ENCODE peak calls at places on chromosome 19, in four cellular contexts. F is fibroblast of lung, R is K562, C is upper lobe of right lung. J is an unnamed sample.
A peak's percentile ranks its signal among the peaks of the same experiment; 100 is the strongest.

GRCh38 chr19:54708781-54709180 is 15.5 kb upstream of the KIR3DL3 start:
- DNase-seq in F (no peak), R (no peak), C (no peak), J (no peak)

GRCh38 chr19:15251010-15251748 is 18.9 kb upstream of the EPHX3 start:
- DNase-seq in F (peak; percentile 63), R (no peak), C (no peak), J (peak; percentile 60)

GRCh38 chr19:48630289-48631036 is 6.7 kb downstream of the DBP start:
- DNase-seq in F (peak; percentile 68), R (no peak), C (peak; percentile 78), J (no peak)

GRCh38 chr19:14383556-14383897 is 2.3 kb downstream of the ADGRE5 start:
- DNase-seq in F (peak; percentile 67), R (peak; percentile 10), C (no peak), J (no peak)

GRCh38 chr19:32928806-32929205 is 43.0 kb downstream of the CEP89 start:
- DNase-seq in F (no peak), R (no peak), C (no peak), J (no peak)

GRCh38 chr19:42066075-42066754 is 3.8 kb downstream of the GRIK5 start:
- DNase-seq in F (peak; percentile 12), R (peak; percentile 83), C (no peak), J (peak; percentile 56)

GRCh38 chr19:18661346-18661745 is 22.1 kb upstream of the CRTC1 start:
- DNase-seq in F (no peak), R (no peak), C (no peak), J (no peak)

GRCh38 chr19:21158523-21159135 is 16.8 kb downstream of the ZNF431 start:
- DNase-seq in F (peak; percentile 39), R (no peak), C (no peak), J (no peak)

GRCh38 chr19:46608581-46609345 is 7.6 kb downstream of the CALM3 start:
- DNase-seq in F (no peak), R (peak; percentile 6), C (peak; percentile 60), J (no peak)

GRCh38 chr19:2461751-2462634 is 5.2 kb upstream of the LMNB2 start:
- DNase-seq in F (peak; percentile 49), R (peak; percentile 41), C (peak; percentile 79), J (no peak)

GRCh38 chr19:40807147-40808020 is 8.4 kb downstream of the EGLN2 start:
- DNase-seq in F (no peak), R (peak; percentile 37), C (peak; percentile 70), J (no peak)

GRCh38 chr19:55670280-55671053 is 4.6 kb upstream of the EPN1 start:
- DNase-seq in F (no peak), R (peak; percentile 30), C (no peak), J (peak; percentile 35)

GRCh38 chr19:13215572-13216380 is 65.6 kb downstream of the IER2 start:
- DNase-seq in F (no peak), R (no peak), C (no peak), J (no peak)

GRCh38 chr19:44857837-44858236 is 11.7 kb downstream of the NECTIN2 start:
- DNase-seq in F (no peak), R (no peak), C (no peak), J (peak; percentile 60)

GRCh38 chr19:55158423-55158822 is 891 bp upstream of the TNNI3 start:
- DNase-seq in F (no peak), R (peak; percentile 8), C (no peak), J (peak; percentile 41)

GRCh38 chr19:29302002-29302928 is 89.3 kb upstream of the UQCRFS1 start:
- DNase-seq in F (no peak), R (no peak), C (peak; percentile 8), J (no peak)

GRCh38 chr19:55383789-55384575 is at the start of gene TMEM238:
- DNase-seq in F (peak; percentile 69), R (peak; percentile 55), C (peak; percentile 90), J (no peak)

GRCh38 chr19:43901395-43902390 is 33.4 kb downstream of the ZNF45 start:
- DNase-seq in F (peak; percentile 91), R (peak; percentile 67), C (peak; percentile 78), J (peak; percentile 85)

GRCh38 chr19:45125975-45126493 is 33.1 kb downstream of the PPP1R37 start:
- DNase-seq in F (peak; percentile 39), R (peak; percentile 69), C (peak; percentile 82), J (peak; percentile 76)

GRCh38 chr19:55109527-55110291 is 7.7 kb downstream of the PPP1R12C start:
- DNase-seq in F (no peak), R (no peak), C (peak; percentile 6), J (no peak)

GRCh38 chr19:50406829-50407228 is 11.9 kb upstream of the SPIB start:
- DNase-seq in F (no peak), R (no peak), C (no peak), J (no peak)

GRCh38 chr19:31314849-31315620 is 34.2 kb downstream of the TSHZ3 start:
- DNase-seq in F (no peak), R (no peak), C (no peak), J (no peak)

GRCh38 chr19:18612772-18613588 is at the start of gene TMEM59L:
- DNase-seq in F (no peak), R (peak; percentile 64), C (no peak), J (no peak)

GRCh38 chr19:3276341-3276799 is 51.9 kb downstream of the CELF5 start:
- DNase-seq in F (no peak), R (peak; percentile 83), C (peak; percentile 71), J (peak; percentile 29)

GRCh38 chr19:45577111-45577905 is 7.3 kb downstream of the OPA3 start:
- DNase-seq in F (peak; percentile 86), R (no peak), C (no peak), J (no peak)

GRCh38 chr19:42086188-42086736 is 10.3 kb downstream of the ZNF574 start:
- DNase-seq in F (no peak), R (no peak), C (no peak), J (no peak)

GRCh38 chr19:34184880-34185491 is 12.7 kb downstream of the LSM14A start:
- DNase-seq in F (peak; percentile 25), R (no peak), C (no peak), J (no peak)

GRCh38 chr19:34188388-34188787 is 16.1 kb downstream of the LSM14A start:
- DNase-seq in F (no peak), R (no peak), C (no peak), J (no peak)

GRCh38 chr19:34186205-34186604 is 13.9 kb downstream of the LSM14A start:
- DNase-seq in F (no peak), R (no peak), C (no peak), J (no peak)

GRCh38 chr19:34189199-34189916 is 17.1 kb downstream of the LSM14A start:
- DNase-seq in F (no peak), R (no peak), C (no peak), J (no peak)

DNA sequence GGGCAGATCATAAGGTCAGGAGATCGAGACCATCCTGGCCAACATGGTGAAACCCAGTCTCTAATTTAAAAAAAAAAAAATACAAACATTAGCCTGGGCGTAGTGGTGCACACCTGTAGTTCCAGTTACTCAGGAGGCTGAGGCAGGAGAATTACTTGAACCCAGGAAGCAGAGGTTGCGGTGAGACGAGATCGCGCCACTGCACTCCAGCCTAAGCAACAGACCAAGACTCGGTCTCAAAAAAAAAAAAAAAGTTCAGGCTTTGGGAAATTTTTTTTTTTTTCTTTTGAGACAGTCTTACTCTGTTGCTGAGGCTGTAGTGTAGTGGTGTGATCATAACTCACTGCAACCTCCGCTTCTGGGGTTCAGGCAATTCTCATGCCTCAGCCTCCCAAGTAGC is 14.7 kb downstream of the LSM14A start:
- DNase-seq in F (no peak), R (no peak), C (no peak), J (no peak)
- H3K4me1 ChIP-seq in F (peaks cover 3% of the 10 kb centered on the region), R (peaks cover 15% of the 10 kb centered on the region), C (peaks cover 67% of the 10 kb centered on the region), J (peaks cover 3% of the 10 kb centered on the region)

GRCh38 chr19:4370418-4371041 is 27.2 kb downstream of the MPND start:
- DNase-seq in F (no peak), R (no peak), C (no peak), J (no peak)
- H3K36me3 ChIP-seq in F (peaks cover 24% of the 10 kb centered on the region), R (peaks cover 65% of the 10 kb centered on the region), C (peaks cover 13% of the 10 kb centered on the region), J (no peaks in the 10 kb centered on the region)

GRCh38 chr19:6529351-6529750 is 1.5 kb upstream of the TNFSF9 start:
- DNase-seq in F (no peak), R (no peak), C (no peak), J (no peak)

GRCh38 chr19:6528544-6529121 is 2.2 kb upstream of the TNFSF9 start:
- DNase-seq in F (no peak), R (no peak), C (no peak), J (no peak)

GRCh38 chr19:6530385-6531162 is at the start of gene TNFSF9:
- DNase-seq in F (peak; percentile 79), R (peak; percentile 90), C (peak; percentile 95), J (no peak)

GRCh38 chr19:6531163-6531955 is 533 bp downstream of the TNFSF9 start:
- DNase-seq in F (no peak), R (peak; percentile 68), C (no peak), J (no peak)

GRCh38 chr19:6529937-6530384 is 865 bp upstream of the TNFSF9 start:
- DNase-seq in F (no peak), R (no peak), C (no peak), J (no peak)
- H3K4me3 ChIP-seq in F (peak overlapping the region; percentile 86), R (peak overlapping the region; percentile 83), C (peak overlapping the region; percentile 78), J (no peak overlapping the region)

DNA sequence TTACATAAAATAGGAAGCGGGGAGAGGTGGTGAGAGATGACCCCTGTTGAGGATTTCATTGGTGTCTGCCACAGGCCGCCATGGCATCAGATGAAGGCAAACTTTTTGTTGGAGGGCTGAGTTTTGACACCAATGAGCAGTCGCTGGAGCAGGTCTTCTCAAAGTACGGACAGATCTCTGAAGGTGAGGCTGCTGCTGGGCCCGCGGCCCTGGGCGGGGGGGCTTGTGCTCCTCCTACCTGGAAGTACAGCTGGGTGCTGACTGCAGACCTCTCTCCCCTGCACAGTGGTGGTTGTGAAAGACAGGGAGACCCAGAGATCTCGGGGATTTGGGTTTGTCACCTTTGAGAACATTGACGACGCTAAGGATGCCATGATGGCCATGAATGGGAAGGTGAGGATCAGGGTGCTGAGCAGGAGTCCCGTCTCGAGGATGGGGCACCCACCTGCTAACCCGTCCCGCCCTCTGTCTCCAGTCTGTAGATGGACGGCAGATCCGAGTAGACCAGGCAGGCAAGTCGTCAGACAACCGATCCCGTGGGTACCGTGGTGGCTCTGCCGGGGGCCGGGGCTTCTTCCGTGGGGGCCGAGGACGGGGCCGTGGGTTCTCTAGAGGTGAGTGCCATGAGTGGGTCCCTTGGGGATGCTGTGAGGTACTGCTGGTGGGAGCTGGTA is 1.9 kb downstream of the CIRBP start:
- DNase-seq in F (no peak), R (no peak), C (no peak), J (no peak)
- H3K4me1 ChIP-seq in F (peaks cover 43% of the 10 kb centered on the region), R (peaks cover 67% of the 10 kb centered on the region), C (peaks cover 73% of the 10 kb centered on the region), J (peaks cover 9% of the 10 kb centered on the region)

DNA sequence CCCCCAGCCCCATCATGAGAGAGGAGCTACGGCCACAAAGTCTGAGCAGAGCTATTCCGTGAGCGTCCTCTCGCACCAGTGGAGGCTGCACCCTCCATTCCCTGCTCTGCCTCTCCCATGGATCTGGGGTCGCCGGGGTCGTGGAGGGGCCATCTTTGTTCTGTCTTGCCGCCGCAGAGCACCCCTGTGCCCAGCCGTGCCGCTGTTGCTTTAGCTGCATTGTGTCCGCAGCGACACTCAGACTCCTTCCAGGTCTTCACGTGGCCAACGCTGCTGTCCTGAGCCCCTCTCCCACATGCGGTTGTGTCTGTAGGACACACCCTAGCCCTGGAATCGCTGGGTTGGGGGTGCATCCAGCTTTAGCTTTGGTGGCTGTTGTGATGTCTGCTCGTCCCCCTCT is 15.8 kb downstream of the YIPF2 start:
- DNase-seq in F (no peak), R (no peak), C (no peak), J (no peak)
- H3K36me3 ChIP-seq in F (peaks cover 27% of the 10 kb centered on the region), R (peaks cover 74% of the 10 kb centered on the region), C (peaks cover 72% of the 10 kb centered on the region), J (peaks cover 2% of the 10 kb centered on the region)

J was measured in SJCRH30.